ENCODE peak calls at places on chromosome 12, in seven cellular contexts. Z, G, O, U, A, B and V are unnamed samples. For H3K4me1, the result is how much of the 10 kb centered on the place peaks cover.

GRCh38 chr12:71655495-71655894 is 8.2 kb downstream of the ZFC3H1 start:
- DNase-seq in U (no peak), B (no peak), A (no peak), G (no peak), Z (no peak), O (no peak), V (no peak)

GRCh38 chr12:111409403-111410228 is 3.9 kb downstream of the SH2B3 start:
- DNase-seq in B (no peak), A (peak), G (no peak), Z (no peak), U (no peak), O (peak), V (no peak)

GRCh38 chr12:115172521-115172920 is 488.5 kb upstream of the TBX3 start:
- DNase-seq in U (no peak), B (no peak), Z (no peak), G (no peak), O (no peak), A (no peak), V (no peak)

GRCh38 chr12:113933201-113933786 is 32.8 kb downstream of the RBM19 start:
- DNase-seq in O (no peak), U (no peak), Z (no peak), G (peak), A (no peak), B (no peak), V (no peak)

GRCh38 chr12:63306476-63306875 is 155.5 kb upstream of the AVPR1A start:
- DNase-seq in Z (no peak), A (no peak), G (no peak), O (no peak), U (no peak), B (no peak), V (no peak)

GRCh38 chr12:114938487-114939210 is 254.7 kb upstream of the TBX3 start:
- DNase-seq in B (no peak), O (no peak), U (no peak), Z (no peak), A (no peak), G (peak), V (no peak)

GRCh38 chr12:108879615-108880254 is at the start of gene DAO:
- DNase-seq in A (no peak), G (no peak), U (no peak), O (no peak), Z (no peak), B (no peak), V (no peak)

GRCh38 chr12:107684029-107684790 is 1.4 kb upstream of the PWP1 start:
- DNase-seq in Z (no peak), G (no peak), A (no peak), B (no peak), O (no peak), U (no peak), V (no peak)

GRCh38 chr12:2976581-2976996 is 17.4 kb downstream of the TEAD4 start:
- DNase-seq in Z (no peak), O (no peak), B (no peak), A (no peak), G (no peak), U (peak), V (no peak)

GRCh38 chr12:51721281-51721940 is 127.1 kb downstream of the FIGNL2 start:
- DNase-seq in B (no peak), Z (no peak), A (no peak), G (peak), O (peak), U (peak), V (peak)

GRCh38 chr12:112303004-112303403 is 79.2 kb downstream of the HECTD4 start:
- DNase-seq in U (peak), B (no peak), A (no peak), G (no peak), O (no peak), Z (peak), V (peak)

DNA sequence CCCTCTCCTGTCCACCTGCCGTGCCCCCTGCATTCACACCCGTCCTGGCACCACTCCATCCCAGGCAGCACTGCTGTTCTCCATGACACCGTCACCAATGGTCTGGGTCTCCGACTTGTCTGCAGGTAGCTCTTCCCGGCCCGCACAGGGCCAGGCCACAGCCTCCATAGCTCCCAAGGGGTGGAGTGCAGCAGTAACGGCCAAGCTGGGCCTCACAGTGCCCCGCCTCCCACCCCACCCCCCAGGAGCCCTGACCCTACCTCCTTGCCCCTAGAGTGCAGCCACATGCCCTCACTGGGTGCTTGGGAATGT is 12.9 kb downstream of the FBRSL1 start:
- DNase-seq in O (no peak), Z (no peak), G (no peak), B (no peak), A (no peak), U (no peak), V (no peak)
- H3K4me1 ChIP-seq in O (half or more), Z (half or more), G (under half), B (half or more), A (under half), U (half or more), V (half or more)

DNA sequence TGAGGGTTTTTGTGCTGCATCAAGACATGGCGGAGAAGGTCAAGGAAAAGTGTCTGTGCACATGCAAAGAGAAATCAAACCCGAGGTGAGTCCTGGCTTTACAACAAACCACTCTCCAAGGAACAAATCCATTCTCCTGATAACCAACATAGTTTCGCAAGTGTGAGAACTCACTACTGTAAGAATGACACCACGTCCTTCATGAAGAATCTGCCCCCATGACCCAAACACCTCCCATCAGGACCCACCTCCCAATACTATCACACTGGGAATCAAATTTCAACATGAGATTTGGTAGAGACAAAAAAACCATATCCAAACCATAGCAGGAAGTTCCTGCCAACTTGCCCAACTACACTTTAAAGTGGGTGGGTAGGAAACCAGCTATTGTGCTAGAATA is 2.4 kb upstream of the ERC1 start:
- DNase-seq in A (no peak), G (no peak), Z (no peak), U (no peak), O (no peak), B (no peak), V (no peak)
- H3K4me3 ChIP-seq in A (no peak), G (no peak), Z (no peak), U (no peak), O (no peak), B (no peak), V (no peak)

GRCh38 chr12:6769003-6769389 is 2.8 kb downstream of the PTMS start:
- DNase-seq in O (no peak), B (no peak), U (no peak), G (peak), Z (no peak), A (no peak), V (no peak)

GRCh38 chr12:6769681-6770080 is 2.6 kb upstream of the LAG3 start:
- DNase-seq in U (no peak), O (no peak), Z (no peak), B (no peak), G (no peak), A (no peak), V (no peak)

GRCh38 chr12:6767301-6767591 is 1.1 kb downstream of the PTMS start:
- DNase-seq in Z (no peak), B (no peak), G (no peak), O (no peak), U (no peak), A (no peak), V (no peak)

GRCh38 chr12:6767592-6768384 is 1.6 kb downstream of the PTMS start:
- DNase-seq in Z (no peak), A (no peak), B (no peak), U (no peak), O (no peak), G (no peak), V (no peak)

GRCh38 chr12:6768385-6769002 is 2.3 kb downstream of the PTMS start:
- DNase-seq in U (no peak), Z (no peak), G (no peak), B (no peak), A (no peak), O (no peak), V (no peak)
- H3K4me1 ChIP-seq in U (half or more), Z (under half), G (under half), B (half or more), A (under half), O (half or more), V (half or more)

DNA sequence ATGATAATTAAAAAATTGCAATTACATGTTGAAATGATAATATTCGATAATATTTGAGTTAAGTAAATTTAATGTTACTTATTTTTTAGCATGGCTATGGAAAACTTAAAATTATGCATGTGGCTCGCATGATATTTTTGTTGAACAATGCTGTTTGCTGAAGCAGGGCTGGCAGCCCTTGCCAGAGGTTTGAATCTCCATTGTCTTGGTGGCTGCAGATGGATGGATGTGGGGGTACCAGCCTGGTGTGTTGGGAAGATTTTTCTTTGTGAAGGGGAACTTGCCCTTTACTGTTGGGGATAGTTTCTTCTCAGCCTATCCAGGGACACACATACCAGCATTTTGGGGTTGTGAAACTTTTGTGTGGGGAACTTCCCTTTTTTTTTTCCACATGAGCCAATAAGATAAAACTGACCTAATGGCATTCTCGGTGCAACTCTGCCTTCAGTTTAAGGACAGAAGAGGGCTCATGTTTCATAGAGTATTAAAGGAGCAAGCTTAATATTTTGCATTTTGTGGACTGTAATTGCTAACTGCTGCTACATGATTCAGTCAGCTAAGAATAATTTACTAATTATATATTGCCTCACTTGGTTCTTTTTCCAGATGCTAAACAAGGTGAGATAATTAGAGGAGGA is 8.8 kb downstream of the RASSF3 start:
- DNase-seq in U (no peak), B (no peak), O (no peak), G (no peak), A (no peak), Z (no peak), V (no peak)
- H3K4me3 ChIP-seq in U (no peak), B (no peak), O (no peak), G (no peak), A (no peak), Z (peak), V (no peak)

DNA sequence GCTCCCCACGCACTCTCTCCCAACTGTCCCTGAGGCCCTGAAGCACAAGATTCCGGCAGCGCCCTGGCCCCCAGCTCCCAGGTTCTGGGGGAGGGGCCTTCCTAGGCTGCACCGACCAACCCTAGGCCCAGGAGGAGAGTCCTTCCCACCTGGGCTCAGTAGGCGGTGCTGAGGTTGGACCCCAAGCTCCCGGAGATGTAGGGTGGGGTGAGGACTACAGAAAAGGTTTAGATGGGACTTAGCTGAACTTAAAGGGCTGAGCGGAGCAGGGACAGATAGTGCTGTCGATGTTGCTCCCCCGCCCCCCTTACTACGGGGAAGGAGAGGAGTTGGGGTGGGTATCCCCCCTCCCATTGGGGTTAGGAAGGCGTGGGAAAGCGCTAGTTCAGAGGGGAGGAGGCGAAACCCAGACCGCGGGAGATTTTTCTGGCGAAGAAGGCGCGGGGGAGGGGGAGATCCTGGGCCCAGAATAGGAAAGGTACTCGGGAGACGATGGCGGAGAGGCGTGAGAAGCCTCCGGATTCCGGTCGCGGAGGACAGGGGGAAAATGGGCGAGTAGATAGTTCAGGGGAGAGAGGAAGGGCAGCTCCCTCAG is 4.2 kb upstream of the BAZ2A start:
- DNase-seq in U (peak), O (peak), B (peak), A (peak), G (no peak), Z (no peak), V (peak)
- H3K4me1 ChIP-seq in U (half or more), O (half or more), B (half or more), A (under half), G (under half), Z (half or more), V (half or more)

DNA sequence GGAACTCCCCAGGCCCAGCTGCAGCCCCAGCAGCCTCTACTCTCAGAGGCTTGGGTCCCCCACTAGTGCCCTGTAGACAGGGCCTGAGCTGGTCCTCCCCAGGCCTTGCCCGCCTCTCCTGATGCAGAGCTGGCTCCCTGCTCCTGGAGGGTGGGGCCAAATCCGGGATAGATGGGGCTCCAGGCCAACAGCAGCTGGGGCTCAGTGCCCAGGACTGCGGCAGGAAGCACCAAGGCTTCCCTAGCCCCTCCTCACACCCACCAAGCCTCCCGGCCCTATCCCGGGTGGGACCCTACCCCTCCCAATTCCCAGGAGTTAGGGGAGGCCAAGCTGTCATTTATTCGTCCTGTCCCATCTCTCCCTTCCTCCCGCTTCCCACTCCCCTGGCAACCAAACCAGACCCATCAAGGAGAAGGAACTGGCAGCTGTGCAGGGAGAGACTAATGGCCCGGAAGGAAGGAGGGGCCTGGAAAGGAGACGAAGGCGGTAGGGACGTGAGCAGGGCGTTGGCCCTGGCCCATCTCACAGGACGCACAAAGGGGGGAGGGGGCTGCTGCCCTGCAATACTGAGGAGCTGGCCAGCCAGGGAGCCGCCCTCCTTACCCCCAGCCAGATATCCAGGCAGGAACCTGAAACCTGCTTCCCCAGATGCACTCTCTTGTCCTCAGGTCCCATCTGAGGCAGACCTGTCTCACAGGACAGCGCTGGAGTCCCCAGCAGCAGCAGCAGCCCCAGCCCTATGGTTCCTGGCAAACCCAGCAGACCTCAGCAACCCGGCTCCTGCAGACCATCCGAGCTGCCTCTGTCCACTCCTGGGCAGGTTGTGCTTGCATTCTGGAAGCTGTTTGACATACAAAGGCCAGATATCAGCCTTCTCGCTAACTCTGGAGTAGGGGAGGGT is 1.6 kb upstream of the PRPH start:
- DNase-seq in A (peak), Z (no peak), O (no peak), G (no peak), U (no peak), B (peak), V (no peak)
- H3K4me3 ChIP-seq in A (peak), Z (no peak), O (peak), G (no peak), U (no peak), B (no peak), V (no peak)

GRCh38 chr12:42187799-42188198 is 43.1 kb upstream of the GXYLT1 start:
- DNase-seq in Z (no peak), U (no peak), G (no peak), A (no peak), B (no peak), O (no peak), V (no peak)

GRCh38 chr12:42182394-42182793 is 37.7 kb upstream of the GXYLT1 start:
- DNase-seq in A (no peak), B (no peak), G (no peak), Z (no peak), O (no peak), U (no peak), V (no peak)

GRCh38 chr12:42190376-42190775 is 45.7 kb upstream of the GXYLT1 start:
- DNase-seq in A (no peak), O (no peak), B (no peak), G (no peak), Z (no peak), U (no peak), V (no peak)

GRCh38 chr12:42192258-42192657 is 45.8 kb downstream of the YAF2 start:
- DNase-seq in A (no peak), U (no peak), Z (no peak), B (no peak), G (no peak), O (no peak), V (no peak)

DNA sequence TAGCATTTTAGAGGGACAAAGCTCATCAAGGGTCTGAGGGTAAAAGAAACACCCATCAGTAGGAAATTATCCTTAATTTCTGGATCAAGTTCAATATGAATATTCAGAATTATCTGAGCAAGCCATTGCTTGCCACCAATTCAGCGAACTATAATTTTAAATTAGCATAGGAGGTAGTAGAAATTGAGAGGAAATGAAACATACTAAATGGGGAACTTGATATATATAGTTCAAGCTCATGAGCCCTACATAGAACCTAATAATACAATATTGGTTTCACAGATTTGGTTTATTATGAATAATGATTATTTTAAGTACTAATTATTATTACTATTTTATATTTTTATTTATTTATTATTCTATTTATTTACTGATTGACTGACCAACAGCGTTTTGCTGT is 42.1 kb upstream of the GXYLT1 start:
- DNase-seq in A (no peak), O (no peak), U (no peak), B (no peak), Z (no peak), G (no peak), V (no peak)
- H3K4me1 ChIP-seq in A (under half), O (under half), U (under half), B (under half), Z (under half), G (under half), V (under half)